ENCODE peak calls at places on chromosomes 2 and 18, in four cellular contexts. One of them, this sample, is unnamed.

GRCh38 chr2:56155188-56155587 is 28.6 kb upstream of the CCDC85A start:
- DNase-seq in RWPE1: no peak
- DNase-seq in HCT116: no peak
- DNase-seq in CD8-positive, alpha-beta T cell: no peak
- DNase-seq in this sample: no peak

GRCh38 chr18:59340817-59341216 is 18.2 kb downstream of the LMAN1 start:
- DNase-seq in RWPE1: no peak
- DNase-seq in HCT116: no peak
- DNase-seq in CD8-positive, alpha-beta T cell: no peak
- DNase-seq in this sample: no peak

GRCh38 chr2:192197387-192197786 is 2.7 kb upstream of the TMEFF2 start:
- DNase-seq in RWPE1: peak
- DNase-seq in CD8-positive, alpha-beta T cell: no peak
- DNase-seq in HCT116: no peak
- DNase-seq in this sample: no peak

GRCh38 chr18:76529433-76529811 is 34.4 kb upstream of the ZNF516 start:
- DNase-seq in RWPE1: no peak
- DNase-seq in HCT116: no peak
- DNase-seq in CD8-positive, alpha-beta T cell: no peak
- DNase-seq in this sample: no peak

GRCh38 chr2:135093192-135093591 is 41.1 kb downstream of the RAB3GAP1 start:
- DNase-seq in CD8-positive, alpha-beta T cell: no peak
- DNase-seq in HCT116: no peak
- DNase-seq in RWPE1: no peak
- DNase-seq in this sample: no peak

GRCh38 chr2:163210430-163210918 is 371.9 kb upstream of the KCNH7 start:
- DNase-seq in CD8-positive, alpha-beta T cell: no peak
- DNase-seq in RWPE1: peak
- DNase-seq in HCT116: no peak
- DNase-seq in this sample: no peak

GRCh38 chr18:74453011-74453571 is 4.0 kb downstream of the DIPK1C start:
- DNase-seq in HCT116: no peak
- DNase-seq in CD8-positive, alpha-beta T cell: no peak
- DNase-seq in RWPE1: no peak
- DNase-seq in this sample: no peak

GRCh38 chr2:20065885-20066602 is 14.6 kb upstream of the LAPTM4A start:
- DNase-seq in HCT116: no peak
- DNase-seq in RWPE1: peak
- DNase-seq in CD8-positive, alpha-beta T cell: no peak
- DNase-seq in this sample: no peak

GRCh38 chr2:160635488-160635887 is 141.9 kb upstream of the RBMS1 start:
- DNase-seq in HCT116: no peak
- DNase-seq in CD8-positive, alpha-beta T cell: no peak
- DNase-seq in RWPE1: no peak
- DNase-seq in this sample: no peak

GRCh38 chr2:57733959-57734358 is 312.6 kb upstream of the VRK2 start:
- DNase-seq in RWPE1: no peak
- DNase-seq in HCT116: no peak
- DNase-seq in CD8-positive, alpha-beta T cell: no peak
- DNase-seq in this sample: no peak

GRCh38 chr2:73759287-73759764 is 20.6 kb downstream of the DUSP11 start:
- DNase-seq in CD8-positive, alpha-beta T cell: no peak
- DNase-seq in RWPE1: no peak
- DNase-seq in HCT116: no peak
- DNase-seq in this sample: no peak

GRCh38 chr18:35064291-35064690 is 23.1 kb downstream of the MAPRE2 start:
- DNase-seq in HCT116: no peak
- DNase-seq in RWPE1: no peak
- DNase-seq in CD8-positive, alpha-beta T cell: no peak
- DNase-seq in this sample: no peak

GRCh38 chr2:10432315-10433181 is 15.6 kb downstream of the ODC1 start:
- DNase-seq in HCT116: no peak
- DNase-seq in CD8-positive, alpha-beta T cell: no peak
- DNase-seq in RWPE1: no peak
- DNase-seq in this sample: no peak

GRCh38 chr2:206049387-206049786 is 36.6 kb downstream of the INO80D start:
- DNase-seq in RWPE1: no peak
- DNase-seq in CD8-positive, alpha-beta T cell: no peak
- DNase-seq in HCT116: no peak
- DNase-seq in this sample: no peak

GRCh38 chr2:40416486-40416885 is 35.4 kb downstream of the SLC8A1 start:
- DNase-seq in RWPE1: peak
- DNase-seq in CD8-positive, alpha-beta T cell: no peak
- DNase-seq in HCT116: no peak
- DNase-seq in this sample: no peak

GRCh38 chr18:71036783-71037182 is 747.9 kb downstream of the SOCS6 start:
- DNase-seq in RWPE1: no peak
- DNase-seq in HCT116: no peak
- DNase-seq in CD8-positive, alpha-beta T cell: no peak
- DNase-seq in this sample: peak

GRCh38 chr2:37344453-37345361 is at the start of gene QPCT:
- DNase-seq in CD8-positive, alpha-beta T cell: peak
- DNase-seq in HCT116: no peak
- DNase-seq in RWPE1: peak
- DNase-seq in this sample: no peak

GRCh38 chr18:63730788-63731187 is 28.0 kb downstream of the SERPINB11 start:
- DNase-seq in RWPE1: peak
- DNase-seq in HCT116: no peak
- DNase-seq in CD8-positive, alpha-beta T cell: no peak
- DNase-seq in this sample: no peak

GRCh38 chr2:70947556-70948184 is 12.0 kb downstream of the ATP6V1B1 start:
- DNase-seq in HCT116: peak
- DNase-seq in RWPE1: no peak
- DNase-seq in CD8-positive, alpha-beta T cell: no peak
- DNase-seq in this sample: peak

GRCh38 chr2:30803281-30803680 is 4.0 kb downstream of the CAPN13 start:
- DNase-seq in HCT116: no peak
- DNase-seq in CD8-positive, alpha-beta T cell: no peak
- DNase-seq in RWPE1: no peak
- DNase-seq in this sample: no peak

GRCh38 chr2:46719499-46719898 is 196.1 kb downstream of the MCFD2 start:
- DNase-seq in HCT116: no peak
- DNase-seq in RWPE1: peak
- DNase-seq in CD8-positive, alpha-beta T cell: no peak
- DNase-seq in this sample: peak

GRCh38 chr18:3255611-3256165 is 6.2 kb upstream of the MYL12B start:
- DNase-seq in HCT116: no peak
- DNase-seq in CD8-positive, alpha-beta T cell: no peak
- DNase-seq in RWPE1: no peak
- DNase-seq in this sample: no peak

GRCh38 chr18:74818776-74819175 is 221.1 kb downstream of the ZNF407 start:
- DNase-seq in HCT116: no peak
- DNase-seq in CD8-positive, alpha-beta T cell: no peak
- DNase-seq in RWPE1: no peak
- DNase-seq in this sample: no peak

GRCh38 chr18:74183110-74183509 is 34.8 kb downstream of the TIMM21 start:
- DNase-seq in RWPE1: no peak
- DNase-seq in CD8-positive, alpha-beta T cell: no peak
- DNase-seq in HCT116: no peak
- DNase-seq in this sample: no peak

GRCh38 chr18:24185805-24186204 is 46.9 kb downstream of the CABYR start:
- DNase-seq in RWPE1: no peak
- DNase-seq in HCT116: no peak
- DNase-seq in CD8-positive, alpha-beta T cell: no peak
- DNase-seq in this sample: no peak

GRCh38 chr2:65999790-66000189 is 435.1 kb upstream of the MEIS1 start:
- DNase-seq in HCT116: no peak
- DNase-seq in CD8-positive, alpha-beta T cell: no peak
- DNase-seq in RWPE1: peak
- DNase-seq in this sample: no peak
- TF ChIP-seq CTCF in HCT116: no peak
- TF ChIP-seq CTCF in CD8-positive, alpha-beta T cell: no peak
- TF ChIP-seq CTCF in RWPE1: peak
- TF ChIP-seq CTCF in this sample: no peak

GRCh38 chr2:119234021-119235019 is 10.7 kb downstream of the STEAP3 start:
- DNase-seq in RWPE1: no peak
- DNase-seq in HCT116: no peak
- DNase-seq in CD8-positive, alpha-beta T cell: no peak
- DNase-seq in this sample: no peak

GRCh38 chr2:119240311-119241204 is 16.9 kb downstream of the STEAP3 start:
- DNase-seq in RWPE1: peak
- DNase-seq in CD8-positive, alpha-beta T cell: no peak
- DNase-seq in HCT116: peak
- DNase-seq in this sample: no peak

GRCh38 chr2:119232666-119232993 is 9.0 kb downstream of the STEAP3 start:
- DNase-seq in HCT116: no peak
- DNase-seq in RWPE1: no peak
- DNase-seq in CD8-positive, alpha-beta T cell: no peak
- DNase-seq in this sample: no peak

GRCh38 chr2:119233326-119234020 is 9.8 kb downstream of the STEAP3 start:
- DNase-seq in HCT116: no peak
- DNase-seq in CD8-positive, alpha-beta T cell: no peak
- DNase-seq in RWPE1: peak
- DNase-seq in this sample: no peak

GRCh38 chr2:119236796-119237195 is 13.2 kb downstream of the STEAP3 start:
- DNase-seq in RWPE1: no peak
- DNase-seq in CD8-positive, alpha-beta T cell: no peak
- DNase-seq in HCT116: no peak
- DNase-seq in this sample: no peak
- H3K27ac ChIP-seq in RWPE1: no peak
- H3K27ac ChIP-seq in CD8-positive, alpha-beta T cell: no peak
- H3K27ac ChIP-seq in HCT116: no peak
- H3K27ac ChIP-seq in this sample: no peak

DNA sequence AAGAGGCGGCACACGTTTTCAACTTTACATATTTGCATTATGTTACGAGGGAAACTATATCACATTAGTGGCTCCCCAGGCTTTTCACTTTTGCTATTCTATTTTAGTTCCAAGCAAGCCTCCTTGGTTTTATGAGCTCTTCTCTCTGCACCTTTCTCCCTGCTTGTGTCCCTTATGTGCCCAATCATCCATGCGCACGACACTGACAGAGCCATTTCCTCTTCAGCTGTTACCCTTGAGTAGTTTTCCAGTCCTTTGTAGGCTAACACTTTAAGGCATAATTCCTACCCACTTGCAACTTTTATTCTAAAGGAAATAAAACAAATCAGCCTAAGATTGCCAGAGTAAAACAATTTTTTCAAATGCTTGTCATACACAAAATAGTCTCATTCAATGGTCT is 154.3 kb downstream of the TCF4 start:
- DNase-seq in CD8-positive, alpha-beta T cell: no peak
- DNase-seq in HCT116: no peak
- DNase-seq in RWPE1: no peak
- DNase-seq in this sample: no peak
- TF ChIP-seq CTCF in CD8-positive, alpha-beta T cell: no peak
- TF ChIP-seq CTCF in HCT116: no peak
- TF ChIP-seq CTCF in RWPE1: no peak
- TF ChIP-seq CTCF in this sample: no peak

GRCh38 chr2:64952113-64952895 is 36.9 kb upstream of the SLC1A4 start:
- DNase-seq in RWPE1: no peak
- DNase-seq in CD8-positive, alpha-beta T cell: no peak
- DNase-seq in HCT116: no peak
- DNase-seq in this sample: no peak
- H3K27ac ChIP-seq in RWPE1: no peak
- H3K27ac ChIP-seq in CD8-positive, alpha-beta T cell: no peak
- H3K27ac ChIP-seq in HCT116: no peak
- H3K27ac ChIP-seq in this sample: peak

DNA sequence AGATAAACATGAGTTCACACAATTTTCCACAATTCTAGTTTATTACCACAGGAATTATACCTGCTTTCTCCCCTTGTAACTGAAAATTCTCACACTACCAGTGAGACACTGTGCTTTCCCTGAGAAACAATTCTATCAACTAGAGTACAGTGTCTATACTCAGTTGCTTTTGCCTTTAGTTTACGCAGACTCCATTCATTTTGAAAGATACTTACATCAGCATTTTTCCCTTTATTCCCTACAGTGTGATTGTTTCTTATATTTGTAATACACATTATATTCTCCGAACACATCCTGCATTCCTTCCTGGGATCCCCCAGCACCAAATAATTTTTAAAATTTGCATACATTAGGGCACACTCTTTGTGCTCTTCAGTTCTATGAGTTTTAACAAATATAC is 1455.5 kb downstream of the SUCLG1 start:
- DNase-seq in CD8-positive, alpha-beta T cell: no peak
- DNase-seq in HCT116: no peak
- DNase-seq in RWPE1: no peak
- DNase-seq in this sample: no peak
- TF ChIP-seq CTCF in CD8-positive, alpha-beta T cell: no peak
- TF ChIP-seq CTCF in HCT116: no peak
- TF ChIP-seq CTCF in RWPE1: no peak
- TF ChIP-seq CTCF in this sample: no peak